ENCODE peak calls at places on chromosomes 12 and 14, in four cellular contexts. K is NCI-H1436, R is HTR-8/SVneo, E is COR-L47. S is an unnamed sample.

GRCh38 chr12:65595016-65595560 is 229.2 kb upstream of the HMGA2 start:
- DNase-seq in E (no peak), K (no peak), R (no peak), S (no peak)

GRCh38 chr12:25130741-25131188 is 64.2 kb downstream of the DNAI7 start:
- DNase-seq in E (peak; percentile 7), R (no peak), K (peak; percentile 14), S (peak; percentile 59)

GRCh38 chr12:59873136-59873535 is 277.3 kb downstream of the SLC16A7 start:
- DNase-seq in E (no peak), R (no peak), K (no peak), S (no peak)

GRCh38 chr12:94326727-94327126 is 132.9 kb downstream of the CEP83 start:
- DNase-seq in R (no peak), K (no peak), E (no peak), S (peak; percentile 5)

GRCh38 chr12:22164101-22164500 is 118.1 kb downstream of the CMAS start:
- DNase-seq in K (no peak), E (no peak), R (no peak), S (no peak)

GRCh38 chr12:1201886-1202285 is 210.9 kb downstream of the ERC1 start:
- DNase-seq in K (no peak), R (no peak), E (no peak), S (no peak)

GRCh38 chr14:23573384-23573783 is 5.2 kb downstream of the JPH4 start:
- DNase-seq in E (peak; percentile 87), K (peak; percentile 57), R (no peak), S (no peak)

GRCh38 chr12:90770861-90771260 is 184.1 kb downstream of the CCER1 start:
- DNase-seq in R (no peak), E (no peak), K (no peak), S (no peak)

GRCh38 chr12:41604830-41605229 is 416.7 kb downstream of the PDZRN4 start:
- DNase-seq in K (no peak), R (no peak), E (no peak), S (no peak)

GRCh38 chr12:3381059-3382047 is 109.7 kb upstream of the PRMT8 start:
- DNase-seq in K (no peak), R (no peak), E (no peak), S (no peak)

GRCh38 chr14:68486033-68486732 is 306.7 kb downstream of the ZFP36L1 start:
- DNase-seq in K (no peak), R (no peak), E (peak; percentile 41), S (no peak)

GRCh38 chr12:123050331-123050809 is 69.9 kb downstream of the ARL6IP4 start:
- DNase-seq in K (no peak), R (no peak), E (no peak), S (peak; percentile 14)

S was measured in MCF 10A.